ENCODE peak calls at places on chromosomes 13 and 19, in seven cellular contexts. M is keratinocyte, S is heart right ventricle, O is heart left ventricle, T is ascending aorta, Y is hepatocyte, R is MM.1S. C is an unnamed sample. For H3K4me1, the result is how much of the 10 kb centered on the place peaks cover.

GRCh38 chr13:106173346-106173745 is 362.1 kb downstream of the EFNB2 start:
- DNase-seq in M (no peak), S (no peak), O (no peak), T (no peak), Y (no peak), R (no peak), C (no peak)

GRCh38 chr13:24627090-24627714 is 53.0 kb upstream of the ATP12A start:
- DNase-seq in M (no peak), S (no peak), O (no peak), T (no peak), Y (peak), R (no peak), C (no peak)

GRCh38 chr19:2021453-2022140 is 6.1 kb upstream of the BTBD2 start:
- DNase-seq in M (no peak), S (no peak), O (no peak), T (no peak), Y (no peak), R (no peak), C (no peak)

GRCh38 chr13:98485561-98485960 is 91.3 kb downstream of the STK24 start:
- DNase-seq in M (no peak), S (no peak), O (no peak), T (no peak), Y (no peak), R (no peak), C (no peak)

GRCh38 chr19:3108775-3109174 is 14.6 kb downstream of the GNA11 start:
- DNase-seq in M (no peak), S (peak), O (no peak), T (no peak), Y (peak), R (peak), C (peak)

GRCh38 chr13:73403362-73404150 is 344.8 kb downstream of the KLF5 start:
- DNase-seq in M (no peak), S (no peak), O (no peak), T (no peak), Y (no peak), R (no peak), C (no peak)

GRCh38 chr19:40599331-40600085 is 1.7 kb upstream of the LTBP4 start:
- DNase-seq in M (no peak), S (peak), O (no peak), T (no peak), Y (no peak), R (no peak), C (no peak)

GRCh38 chr13:75418997-75419396 is 63.0 kb downstream of the TBC1D4 start:
- DNase-seq in M (no peak), S (no peak), O (no peak), T (no peak), Y (no peak), R (no peak), C (no peak)

GRCh38 chr13:50167224-50167947 is 152.1 kb downstream of the KCNRG start:
- DNase-seq in M (no peak), S (no peak), O (no peak), T (no peak), Y (no peak), R (no peak), C (no peak)

GRCh38 chr19:2260341-2260751 is 4.1 kb upstream of the JSRP1 start:
- DNase-seq in M (no peak), S (no peak), O (no peak), T (no peak), Y (no peak), R (peak), C (no peak)

GRCh38 chr13:108948269-108948671 is 318.9 kb downstream of the MYO16 start:
- DNase-seq in M (no peak), S (no peak), O (no peak), T (no peak), Y (no peak), R (no peak), C (no peak)

GRCh38 chr19:31330237-31330636 is 19.0 kb downstream of the TSHZ3 start:
- DNase-seq in M (no peak), S (no peak), O (no peak), T (no peak), Y (no peak), R (no peak), C (no peak)

GRCh38 chr19:18280247-18281081 is 958 bp downstream of the JUND start:
- DNase-seq in M (no peak), S (peak), O (peak), T (no peak), Y (peak), R (peak), C (peak)

GRCh38 chr13:45292176-45292575 is 48.8 kb downstream of the TPT1 start:
- DNase-seq in M (peak), S (no peak), O (no peak), T (no peak), Y (no peak), R (no peak), C (no peak)

GRCh38 chr19:24159707-24160106 is 72.7 kb downstream of the ZNF254 start:
- DNase-seq in M (no peak), S (no peak), O (no peak), T (no peak), Y (peak), R (no peak), C (no peak)

GRCh38 chr13:51562011-51562671 is 22.1 kb upstream of the WDFY2 start:
- DNase-seq in M (no peak), S (no peak), O (no peak), T (no peak), Y (no peak), R (peak), C (no peak)
- H3K4me1 ChIP-seq in M (under half), S (under half), O (under half), T (under half), Y (under half), R (under half), C (under half)

DNA sequence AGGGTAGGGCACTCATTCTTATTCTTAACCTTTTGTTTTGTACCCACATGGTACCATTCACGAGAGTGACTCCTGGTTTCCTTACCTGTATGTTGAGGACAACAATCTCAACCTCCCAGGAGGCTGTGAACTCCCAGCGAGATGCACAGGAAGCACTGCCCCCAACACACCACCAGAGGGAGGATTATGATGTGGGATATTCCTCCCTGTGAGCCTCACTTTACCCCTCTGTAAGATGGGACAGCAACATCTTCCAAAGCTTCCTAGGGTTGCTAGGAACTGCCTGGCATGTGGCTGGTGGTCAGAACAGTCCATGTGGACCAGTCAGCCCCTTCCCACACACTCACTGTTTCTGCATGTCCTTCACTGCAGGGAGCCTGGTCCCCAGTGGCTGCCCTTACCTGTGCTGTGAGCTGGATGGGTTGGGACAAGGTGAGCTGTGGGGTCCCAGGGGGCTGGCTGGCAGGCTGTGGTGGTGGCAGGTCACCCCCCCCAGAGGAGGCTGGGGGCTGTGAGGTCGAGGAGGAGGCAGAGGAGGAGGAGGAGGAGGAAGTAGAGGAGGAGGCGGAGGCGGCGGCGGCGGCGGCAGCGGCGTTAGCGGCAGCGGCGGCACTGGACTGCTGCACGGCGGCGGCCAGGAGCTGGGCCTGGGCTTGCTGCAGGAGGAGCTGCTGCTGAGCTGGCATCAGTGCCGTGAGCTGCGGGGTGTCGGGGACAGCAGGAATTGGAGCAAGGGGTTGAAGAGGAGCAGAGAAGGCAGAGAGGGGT is 15.8 kb downstream of the POU2F2 start:
- DNase-seq in M (no peak), S (no peak), O (no peak), T (no peak), Y (no peak), R (no peak), C (no peak)
- TF ChIP-seq CTCF in M (peak), S (no peak), O (no peak), T (no peak), Y (no peak), R (peak), C (no peak)

GRCh38 chr13:30303269-30303668 is 4.1 kb downstream of the KATNAL1 start:
- DNase-seq in M (no peak), S (no peak), O (no peak), T (no peak), Y (no peak), R (no peak), C (no peak)
- H3K4me1 ChIP-seq in M (under half), S (half or more), O (under half), T (under half), Y (under half), R (under half), C (half or more)

GRCh38 chr19:27777726-27778125 is 1435.2 kb downstream of the UQCRFS1 start:
- DNase-seq in M (no peak), S (no peak), O (no peak), T (no peak), Y (no peak), R (no peak), C (no peak)
- TF ChIP-seq CTCF in M (peak), S (peak), O (no peak), T (no peak), Y (no peak), R (no peak), C (peak)

GRCh38 chr19:47421844-47422395 is 2.6 kb upstream of the MEIS3 start:
- DNase-seq in M (no peak), S (no peak), O (no peak), T (no peak), Y (peak), R (no peak), C (no peak)

GRCh38 chr19:47423203-47423882 is 4.0 kb upstream of the MEIS3 start:
- DNase-seq in M (no peak), S (no peak), O (no peak), T (no peak), Y (no peak), R (no peak), C (no peak)

GRCh38 chr19:47422417-47423163 is 3.3 kb upstream of the MEIS3 start:
- DNase-seq in M (no peak), S (no peak), O (no peak), T (no peak), Y (no peak), R (no peak), C (no peak)

GRCh38 chr19:47419789-47420188 is 462 bp upstream of the MEIS3 start:
- DNase-seq in M (no peak), S (no peak), O (no peak), T (no peak), Y (no peak), R (no peak), C (no peak)

DNA sequence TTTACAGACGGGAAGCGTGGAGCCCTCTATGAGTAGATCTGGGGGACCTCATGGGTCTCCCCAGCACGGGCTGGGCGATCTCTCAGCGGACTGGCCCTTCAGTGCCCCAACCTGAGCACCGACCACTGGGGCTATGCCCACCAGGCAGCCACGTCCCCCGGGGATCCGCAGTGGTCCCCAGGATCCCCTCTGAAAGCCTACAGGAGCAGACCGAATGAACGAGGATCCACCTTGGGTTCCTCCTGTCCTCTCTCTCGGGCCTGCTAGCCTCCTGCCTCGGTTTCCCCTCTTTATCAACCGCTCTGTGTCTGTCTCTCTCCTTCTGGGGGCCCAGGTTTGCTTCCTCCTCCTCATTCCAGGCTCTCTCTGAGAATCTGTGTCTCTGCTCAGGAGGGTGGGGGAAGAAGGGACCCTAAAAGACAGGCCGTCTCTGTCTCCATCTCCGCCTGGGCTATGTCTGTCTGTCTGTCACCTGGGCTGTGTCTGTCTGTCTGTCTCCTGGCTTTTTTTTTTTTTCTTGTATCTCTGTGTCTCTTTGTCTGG is 2.0 kb upstream of the MEIS3 start:
- DNase-seq in M (no peak), S (no peak), O (no peak), T (no peak), Y (no peak), R (no peak), C (no peak)
- H3K4me1 ChIP-seq in M (under half), S (under half), O (under half), T (under half), Y (under half), R (under half), C (under half)

DNA sequence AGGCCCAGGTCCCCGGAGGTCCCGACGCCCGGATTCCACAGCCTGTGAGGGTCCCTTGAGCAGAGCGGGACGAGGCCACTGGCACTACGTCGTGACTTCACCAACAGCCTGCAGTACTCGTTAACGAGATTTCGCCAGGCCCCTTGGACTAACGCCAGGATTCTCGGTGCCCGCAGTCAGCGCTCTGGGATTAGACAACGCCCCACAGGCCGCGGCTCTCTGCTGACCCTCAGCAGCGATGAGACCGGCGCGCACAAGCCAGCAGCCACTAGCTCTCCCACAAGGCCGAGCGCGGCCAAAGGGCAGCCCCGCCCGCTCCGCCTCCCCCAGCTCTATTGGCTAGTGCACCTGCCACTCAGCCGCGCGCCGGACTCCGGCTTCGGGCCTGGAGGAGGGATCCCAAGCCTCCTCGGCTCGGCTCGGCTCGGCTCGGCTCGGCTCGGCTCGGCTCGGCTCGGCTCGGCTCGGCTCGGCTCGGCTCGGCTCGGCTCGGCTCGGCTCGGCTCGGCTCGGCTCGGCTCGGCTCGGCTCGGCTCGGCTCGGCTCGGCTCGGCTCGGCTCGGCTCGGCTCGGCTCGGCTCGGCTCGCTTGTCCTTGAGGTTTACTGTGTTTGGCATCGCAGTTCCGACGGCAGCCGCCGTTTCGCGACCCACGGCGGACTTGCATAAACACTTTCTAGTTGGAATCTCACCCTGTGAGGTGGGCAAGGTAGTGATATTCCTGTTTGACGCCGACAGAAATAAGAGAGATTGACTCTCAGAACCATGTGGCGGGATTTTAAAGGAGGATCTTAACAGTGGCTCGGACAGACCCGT is 231.7 kb upstream of the SERP2 start:
- DNase-seq in M (peak), S (peak), O (peak), T (peak), Y (peak), R (peak), C (peak)
- TF ChIP-seq CTCF in M (peak), S (peak), O (peak), T (no peak), Y (peak), R (no peak), C (peak)

GRCh38 chr19:16155128-16155527 is 11.6 kb downstream of the HSH2D start:
- DNase-seq in M (no peak), S (no peak), O (no peak), T (no peak), Y (no peak), R (no peak), C (no peak)

GRCh38 chr19:16160445-16160942 is 12.8 kb downstream of the CIB3 start:
- DNase-seq in M (no peak), S (no peak), O (no peak), T (no peak), Y (no peak), R (no peak), C (no peak)

GRCh38 chr19:16159655-16160054 is 13.7 kb downstream of the CIB3 start:
- DNase-seq in M (no peak), S (no peak), O (no peak), T (no peak), Y (no peak), R (no peak), C (no peak)

GRCh38 chr19:16156904-16157303 is 13.4 kb downstream of the HSH2D start:
- DNase-seq in M (no peak), S (no peak), O (no peak), T (no peak), Y (no peak), R (no peak), C (no peak)

DNA sequence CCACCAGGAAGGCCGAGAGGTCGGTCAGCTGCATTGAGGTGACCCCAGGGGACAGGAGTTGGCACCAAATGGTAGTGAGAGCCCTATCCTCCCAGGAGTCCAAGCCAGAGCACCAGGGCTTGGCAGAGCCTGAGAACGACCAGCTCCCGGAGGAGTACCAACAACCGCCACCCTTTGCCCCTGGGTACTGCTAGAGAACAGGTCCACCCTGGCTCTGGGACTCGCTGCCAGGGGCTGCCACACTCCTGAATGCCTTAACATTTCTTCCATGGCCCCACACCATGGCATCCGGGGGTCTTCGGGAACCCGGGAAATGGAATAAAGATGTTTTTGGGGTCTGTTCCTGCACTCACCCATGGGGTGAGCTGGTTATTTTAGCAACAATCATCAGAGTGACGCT is 14.1 kb downstream of the HSH2D start:
- DNase-seq in M (no peak), S (no peak), O (no peak), T (no peak), Y (no peak), R (no peak), C (no peak)
- H3K4me1 ChIP-seq in M (under half), S (under half), O (under half), T (under half), Y (under half), R (half or more), C (under half)

DNA sequence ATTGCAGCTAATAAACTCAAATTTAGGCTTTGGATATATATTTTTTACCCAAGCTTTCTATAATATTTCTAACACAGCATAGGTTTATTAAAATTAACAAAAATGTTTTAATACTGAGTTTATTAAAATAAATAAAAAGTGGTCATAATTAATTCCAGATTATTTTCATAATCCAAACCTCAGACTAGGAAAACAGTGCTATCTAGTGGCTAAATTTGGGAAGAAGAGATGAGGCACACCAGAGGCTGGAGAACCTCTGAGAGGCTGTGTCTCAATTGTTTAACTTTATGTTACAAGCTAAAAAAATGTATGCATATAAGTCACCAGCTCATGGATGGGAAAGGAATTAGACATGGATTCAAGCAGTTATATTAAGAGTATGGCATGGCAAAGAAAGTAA is 392.5 kb downstream of the DIAPH3 start:
- DNase-seq in M (no peak), S (no peak), O (no peak), T (no peak), Y (peak), R (no peak), C (no peak)
- TF ChIP-seq CTCF in M (peak), S (peak), O (peak), T (no peak), Y (peak), R (peak), C (peak)

GRCh38 chr19:45122832-45123231 is 29.9 kb downstream of the PPP1R37 start:
- DNase-seq in M (no peak), S (no peak), O (no peak), T (no peak), Y (no peak), R (no peak), C (no peak)

GRCh38 chr19:45121827-45122345 is 28.9 kb downstream of the PPP1R37 start:
- DNase-seq in M (no peak), S (no peak), O (no peak), T (no peak), Y (no peak), R (no peak), C (no peak)

GRCh38 chr19:45117167-45117594 is 24.2 kb downstream of the PPP1R37 start:
- DNase-seq in M (no peak), S (no peak), O (no peak), T (no peak), Y (peak), R (peak), C (no peak)

GRCh38 chr19:45117666-45118065 is 24.7 kb downstream of the PPP1R37 start:
- DNase-seq in M (no peak), S (no peak), O (no peak), T (no peak), Y (no peak), R (no peak), C (no peak)

GRCh38 chr19:45119582-45119981 is 26.6 kb downstream of the PPP1R37 start:
- DNase-seq in M (no peak), S (no peak), O (no peak), T (no peak), Y (no peak), R (no peak), C (no peak)
- H3K4me1 ChIP-seq in M (under half), S (under half), O (under half), T (under half), Y (under half), R (under half), C (under half)